ENCODE peak calls at places on chromosomes 4 and X, in nine cellular contexts. M is CD4-positive, CD25-positive, alpha-beta regulatory T cell; V is germinal center; U is HCT116; Q is left colon; S is GM23338; J is LoVo; D is central memory CD4-positive, alpha-beta T cell; L is stimulated activated CD4-positive, alpha-beta T cell treated with anti-CD3 and anti-CD28 coated beads, Interleukin-1b, Interleukin-23, amount 100 ng/mL, for 1 hour. W is an unnamed sample.

GRCh38 chrX:49155243-49155899 is 7.2 kb upstream of the MAGIX start:
- DNase-seq in Q (peak), S (peak), D (peak), J (peak), U (peak), V (peak), L (no peak), M (no peak), W (no peak)

GRCh38 chrX:46811101-46811500 is 25.7 kb upstream of the RP2 start:
- DNase-seq in J (no peak), S (no peak), M (no peak), V (no peak), U (no peak), Q (no peak), D (no peak), L (no peak), W (no peak)

GRCh38 chr4:148447672-148448071 is 5.5 kb upstream of the NR3C2 start:
- DNase-seq in V (no peak), S (no peak), U (no peak), J (no peak), Q (no peak), M (peak), D (peak), L (no peak), W (no peak)

GRCh38 chr4:26857278-26858034 is 3.2 kb upstream of the STIM2 start:
- DNase-seq in V (peak), J (peak), Q (peak), D (peak), U (peak), S (peak), L (peak), M (peak), W (peak)

GRCh38 chr4:166625018-166625637 is 609.2 kb downstream of the SPOCK3 start:
- DNase-seq in D (no peak), U (no peak), L (no peak), S (no peak), V (no peak), J (no peak), M (no peak), Q (no peak), W (no peak)

GRCh38 chr4:100103671-100104070 is 86.6 kb downstream of the DDIT4L start:
- DNase-seq in L (no peak), M (no peak), Q (no peak), V (no peak), S (no peak), J (no peak), U (no peak), D (no peak), W (no peak)

GRCh38 chr4:159098482-159099127 is 4.3 kb upstream of the RAPGEF2 start:
- DNase-seq in U (no peak), S (no peak), M (no peak), Q (no peak), D (no peak), V (no peak), L (no peak), J (no peak), W (no peak)

GRCh38 chr4:7976025-7976424 is 36.4 kb upstream of the AFAP1 start:
- DNase-seq in V (no peak), L (no peak), D (no peak), J (no peak), S (no peak), Q (no peak), M (no peak), U (no peak), W (no peak)

W was measured in H54.